ENCODE peak calls at places on chromosomes 3 and 15, in eight cellular contexts. I is body of pancreas, V is BE2C, Z is colonic mucosa, Q is endothelial cell, O is Peyer's patch, N is MCF 10A, U is astrocyte of the spinal cord. C is an unnamed sample.

GRCh38 chr15:26736502-26737248 is 36.2 kb downstream of the GABRB3 start:
- DNase-seq in Q (no peak), Z (no peak), N (no peak), U (no peak), O (no peak), V (peak), I (no peak), C (no peak)

GRCh38 chr3:53677406-53677805 is 168.8 kb downstream of the CHDH start:
- DNase-seq in U (no peak), I (no peak), N (peak), Z (no peak), Q (no peak), O (no peak), V (no peak), C (no peak)

GRCh38 chr15:80415331-80415730 is 11.1 kb downstream of the ARNT2 start:
- DNase-seq in N (no peak), V (no peak), O (no peak), Z (no peak), Q (no peak), I (no peak), U (no peak), C (no peak)

GRCh38 chr3:30616347-30617027 is 10.1 kb downstream of the TGFBR2 start:
- DNase-seq in N (no peak), Q (no peak), O (no peak), U (no peak), I (no peak), Z (no peak), V (no peak), C (no peak)

GRCh38 chr3:171584100-171584499 is 123.9 kb upstream of the TNIK start:
- DNase-seq in I (no peak), O (no peak), Q (no peak), N (no peak), Z (no peak), U (no peak), V (no peak), C (no peak)

GRCh38 chr15:77550275-77551251 is 82.1 kb downstream of the LINGO1 start:
- DNase-seq in I (no peak), Q (no peak), Z (no peak), V (no peak), N (no peak), O (no peak), U (no peak), C (no peak)

GRCh38 chr15:25990245-25990644 is 127.1 kb upstream of the ATP10A start:
- DNase-seq in N (no peak), Z (no peak), Q (no peak), U (no peak), O (no peak), I (no peak), V (no peak), C (no peak)

GRCh38 chr3:190303887-190304286 is 18.4 kb downstream of the CLDN1 start:
- DNase-seq in U (no peak), Q (no peak), N (peak), O (no peak), I (no peak), V (no peak), Z (no peak), C (no peak)

GRCh38 chr3:20040476-20041196 is 390 bp downstream of the KAT2B start:
- DNase-seq in I (peak), Q (peak), U (peak), N (peak), Z (peak), V (peak), O (peak), C (peak)

GRCh38 chr3:114896978-114897377 is 250.1 kb downstream of the ZBTB20 start:
- DNase-seq in O (no peak), U (no peak), Q (no peak), Z (no peak), I (no peak), N (no peak), V (no peak), C (no peak)

GRCh38 chr3:12273045-12273695 is 15.7 kb upstream of the PPARG start:
- DNase-seq in O (no peak), Q (no peak), Z (no peak), U (no peak), N (no peak), V (no peak), I (no peak), C (no peak)

GRCh38 chr3:112604536-112604935 is 36.4 kb downstream of the CCDC80 start:
- DNase-seq in Z (no peak), U (peak), O (no peak), Q (peak), N (peak), I (no peak), V (no peak), C (no peak)

GRCh38 chr3:40009991-40010390 is 200.6 kb downstream of the MYRIP start:
- DNase-seq in N (no peak), O (no peak), Z (no peak), I (no peak), V (no peak), U (no peak), Q (no peak), C (no peak)

GRCh38 chr3:41247055-41247454 is 47.8 kb downstream of the CTNNB1 start:
- DNase-seq in Q (no peak), U (no peak), O (no peak), N (no peak), Z (no peak), V (no peak), I (no peak), C (no peak)

GRCh38 chr15:65411470-65412071 is 11.2 kb downstream of the IGDCC4 start:
- DNase-seq in U (peak), V (no peak), N (no peak), I (no peak), Q (no peak), Z (no peak), O (no peak), C (no peak)

GRCh38 chr3:48504051-48504946 is at the start of gene SHISA5:
- DNase-seq in V (peak), U (peak), Q (peak), I (peak), Z (peak), O (peak), N (peak), C (peak)

GRCh38 chr3:38497026-38497425 is 886 bp downstream of the EXOG start:
- DNase-seq in N (peak), U (no peak), O (no peak), I (no peak), Z (no peak), V (no peak), Q (no peak), C (no peak)

GRCh38 chr3:55571913-55572312 is 84.8 kb upstream of the WNT5A start:
- DNase-seq in U (no peak), I (peak), V (no peak), Z (peak), Q (peak), N (no peak), O (no peak), C (no peak)

GRCh38 chr3:124810970-124811369 is 76.2 kb downstream of the ITGB5 start:
- DNase-seq in Z (peak), I (no peak), U (no peak), N (no peak), V (no peak), O (no peak), Q (no peak), C (no peak)

GRCh38 chr15:76840830-76841460 is 64.2 kb downstream of the SCAPER start:
- DNase-seq in O (no peak), Z (no peak), V (no peak), I (no peak), U (peak), Q (no peak), N (peak), C (no peak)

GRCh38 chr3:133269393-133269792 is 130.5 kb upstream of the BFSP2 start:
- DNase-seq in I (no peak), Z (no peak), V (peak), O (no peak), N (no peak), Q (no peak), U (no peak), C (no peak)

GRCh38 chr3:32457971-32458471 is 44.6 kb downstream of the CMTM6 start:
- DNase-seq in U (no peak), O (peak), Q (no peak), I (no peak), V (peak), N (no peak), Z (no peak), C (peak)

GRCh38 chr3:143974877-143975238 is 3.2 kb downstream of the DIPK2A start:
- DNase-seq in Q (no peak), V (no peak), I (no peak), O (no peak), U (peak), Z (no peak), N (peak), C (no peak)

GRCh38 chr3:76765526-76765925 is 274.4 kb upstream of the ROBO2 start:
- DNase-seq in N (no peak), U (no peak), I (peak), Z (no peak), Q (no peak), V (no peak), O (no peak), C (no peak)

GRCh38 chr15:46089438-46090044 is 454.7 kb downstream of the SQOR start:
- DNase-seq in Z (no peak), N (no peak), V (no peak), Q (no peak), I (no peak), O (no peak), U (no peak), C (no peak)

GRCh38 chr15:46088486-46089437 is 453.9 kb downstream of the SQOR start:
- DNase-seq in N (no peak), O (no peak), Z (no peak), U (peak), Q (no peak), V (no peak), I (no peak), C (no peak)

GRCh38 chr15:46091860-46092450 is 457.1 kb downstream of the SQOR start:
- DNase-seq in I (peak), Z (peak), N (peak), Q (no peak), O (no peak), U (peak), V (peak), C (peak)
- TF ChIP-seq CTCF in I (peak), Z (peak), N (peak), Q (peak), O (peak), U (peak), V (peak), C (peak)

GRCh38 chr3:174126990-174127758 is 729.6 kb downstream of the NLGN1 start:
- DNase-seq in U (no peak), V (no peak), Q (no peak), Z (no peak), I (no peak), O (no peak), N (no peak), C (no peak)

GRCh38 chr3:174122411-174122810 is 724.9 kb downstream of the NLGN1 start:
- DNase-seq in V (no peak), Q (no peak), N (no peak), I (no peak), U (no peak), O (no peak), Z (no peak), C (no peak)

GRCh38 chr3:174120997-174121396 is 723.5 kb downstream of the NLGN1 start:
- DNase-seq in I (no peak), V (no peak), O (no peak), U (no peak), Z (no peak), Q (no peak), N (no peak), C (no peak)

DNA sequence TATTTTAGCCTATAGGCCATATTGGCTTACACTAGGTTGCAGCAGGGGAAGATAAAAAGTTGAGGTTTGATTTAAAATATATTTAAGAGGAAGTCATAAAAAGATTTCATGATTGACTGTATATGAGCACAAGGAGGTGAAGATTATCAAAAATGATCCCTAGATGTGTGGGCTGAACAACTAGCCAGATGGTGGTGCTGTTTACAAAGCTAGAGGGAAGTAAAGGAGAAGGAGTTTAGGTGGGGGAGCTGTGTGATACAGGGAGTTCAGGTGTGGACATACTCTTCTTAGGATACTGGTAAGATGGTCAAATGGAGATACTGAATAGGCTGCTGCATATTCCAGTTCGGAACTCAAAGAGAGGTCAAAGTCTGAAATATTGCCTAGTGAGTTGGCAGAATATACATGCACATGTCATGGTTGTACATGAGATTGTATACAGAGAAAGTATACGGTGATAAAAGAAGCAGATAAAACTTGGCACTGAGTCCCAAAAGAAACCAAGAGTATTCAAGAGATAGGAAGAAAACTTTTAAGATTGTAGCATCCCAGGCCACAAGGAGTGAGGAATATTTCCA is 727.8 kb downstream of the NLGN1 start:
- DNase-seq in O (no peak), Q (peak), I (no peak), Z (no peak), N (peak), U (peak), V (peak), C (no peak)
- TF ChIP-seq CTCF in O (peak), Q (no peak), I (no peak), Z (no peak), N (peak), U (peak), V (peak), C (no peak)

GRCh38 chr3:180804871-180805430 is 107.5 kb upstream of the FXR1 start:
- DNase-seq in N (peak), U (peak), O (no peak), V (peak), I (no peak), Q (peak), Z (no peak), C (no peak)

GRCh38 chr3:180802837-180803236 is 109.6 kb upstream of the FXR1 start:
- DNase-seq in Z (no peak), O (no peak), N (peak), U (peak), Q (no peak), V (no peak), I (no peak), C (no peak)
- TF ChIP-seq CTCF in Z (no peak), O (no peak), N (peak), U (peak), Q (no peak), V (peak), I (peak), C (peak)

DNA sequence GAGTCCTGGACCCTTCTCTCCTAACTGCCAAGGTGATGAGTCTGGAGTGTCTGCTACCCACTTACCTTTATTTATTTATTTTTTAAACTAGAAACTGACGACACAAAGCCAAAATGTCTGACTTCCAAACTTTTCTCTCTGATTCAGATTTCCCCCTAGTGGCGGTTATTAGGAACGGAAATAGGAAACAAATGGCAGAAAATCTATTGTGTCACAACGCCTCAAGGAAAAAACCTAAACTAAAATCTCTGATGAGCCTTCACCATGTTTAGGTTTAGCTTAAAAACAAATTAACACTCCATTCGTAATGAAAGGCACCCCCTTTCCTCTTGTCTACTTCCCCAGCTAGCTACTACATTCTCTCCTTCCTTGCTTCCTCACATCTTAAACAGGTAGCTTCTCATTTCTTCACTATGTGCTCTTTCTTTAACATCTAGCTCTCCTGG is 94.0 kb upstream of the MEX3B start:
- DNase-seq in I (no peak), Q (no peak), U (peak), V (no peak), O (no peak), N (peak), Z (no peak), C (no peak)
- TF ChIP-seq CTCF in I (peak), Q (peak), U (peak), V (peak), O (peak), N (peak), Z (peak), C (peak)

C was measured in activated CD8-positive, alpha-beta T cell treated with anti-CD3 and anti-CD28 coated beads for 36 hours.